ENCODE peak calls at places on chromosome 12, in seven cellular contexts. E is EL, R is H9, B is hypothalamus, G is neuronal stem cell, V is fibroblast of the aortic adventitia, F is choroid plexus epithelial cell. X is an unnamed sample.

GRCh38 chr12:75294338-75294737 is 35.8 kb downstream of the CAPS2 start:
- DNase-seq in B (no peak), V (no peak), R (no peak), G (no peak), F (no peak), E (no peak), X (no peak)

GRCh38 chr12:19436931-19437330 is 2.4 kb upstream of the AEBP2 start:
- DNase-seq in R (no peak), B (no peak), G (no peak), V (no peak), F (no peak), E (no peak), X (no peak)

GRCh38 chr12:51893786-51894185 is 5.9 kb downstream of the ANKRD33 start:
- DNase-seq in G (no peak), F (no peak), B (no peak), R (no peak), V (no peak), E (no peak), X (no peak)

GRCh38 chr12:108498136-108498535 is 16.9 kb upstream of the FICD start:
- DNase-seq in F (no peak), E (no peak), B (no peak), V (no peak), R (no peak), G (no peak), X (no peak)

GRCh38 chr12:115979851-115980250 is 297.6 kb downstream of the MED13L start:
- DNase-seq in F (no peak), R (no peak), E (no peak), B (no peak), G (no peak), V (no peak), X (no peak)

GRCh38 chr12:33439587-33440011 is at the start of gene SYT10:
- DNase-seq in G (peak; percentile 69), B (no peak), E (no peak), F (no peak), R (peak; percentile 87), V (no peak), X (no peak)

GRCh38 chr12:77861317-77861716 is 30.6 kb downstream of the NAV3 start:
- DNase-seq in R (no peak), F (peak; percentile 14), E (no peak), G (no peak), V (no peak), B (no peak), X (no peak)

GRCh38 chr12:117685115-117685926 is 283.5 kb downstream of the KSR2 start:
- DNase-seq in F (no peak), V (no peak), G (peak; percentile 29), R (peak; percentile 97), E (peak; percentile 89), B (no peak), X (no peak)

GRCh38 chr12:89669197-89669596 is 39.4 kb downstream of the ATP2B1 start:
- DNase-seq in F (no peak), E (no peak), V (no peak), B (no peak), R (no peak), G (no peak), X (no peak)

GRCh38 chr12:68180792-68181744 is 21.5 kb upstream of the IFNG start:
- DNase-seq in F (peak; percentile 57), G (no peak), B (no peak), R (no peak), V (peak; percentile 1), E (no peak), X (peak; percentile 20)

GRCh38 chr12:6830286-6830892 is 2.2 kb downstream of the P3H3 start:
- DNase-seq in G (no peak), V (no peak), R (no peak), E (no peak), F (no peak), B (no peak), X (no peak)

GRCh38 chr12:14403711-14404164 is 38.3 kb downstream of the ATF7IP start:
- DNase-seq in V (peak; percentile 87), G (no peak), F (peak; percentile 95), E (peak; percentile 76), R (no peak), B (no peak), X (peak; percentile 88)

GRCh38 chr12:95173392-95174251 is 43.6 kb downstream of the FGD6 start:
- DNase-seq in R (no peak), V (peak; percentile 93), E (peak; percentile 58), B (no peak), F (peak; percentile 96), G (no peak), X (peak; percentile 81)

GRCh38 chr12:31204995-31205582 is 120.9 kb downstream of the SINHCAF start:
- DNase-seq in V (peak; percentile 47), F (peak; percentile 77), R (no peak), E (peak; percentile 25), B (no peak), G (no peak), X (peak; percentile 15)

GRCh38 chr12:7989827-7990491 is 42.6 kb upstream of the FOXJ2 start:
- DNase-seq in G (no peak), B (no peak), V (no peak), R (no peak), E (no peak), F (no peak), X (no peak)

GRCh38 chr12:78418919-78419318 is 445.7 kb upstream of the SYT1 start:
- DNase-seq in R (no peak), G (no peak), V (no peak), F (no peak), E (no peak), B (no peak), X (no peak)

GRCh38 chr12:122282066-122282465 is 15.8 kb upstream of the VPS33A start:
- DNase-seq in V (peak; percentile 88), G (no peak), B (no peak), F (peak; percentile 76), E (peak; percentile 83), R (no peak), X (peak; percentile 87)

GRCh38 chr12:119683816-119684215 is 15.9 kb downstream of the PRKAB1 start:
- DNase-seq in F (no peak), V (no peak), B (no peak), R (no peak), G (no peak), E (no peak), X (no peak)

GRCh38 chr12:101256271-101256670 is 23.6 kb upstream of the UTP20 start:
- DNase-seq in G (no peak), B (no peak), E (peak; percentile 3), F (no peak), V (no peak), R (no peak), X (no peak)

GRCh38 chr12:116241157-116241772 is 36.2 kb downstream of the MED13L start:
- DNase-seq in G (no peak), R (no peak), V (no peak), B (no peak), E (no peak), F (peak; percentile 45), X (no peak)

GRCh38 chr12:75509621-75510020 is 1.8 kb downstream of the KRR1 start:
- DNase-seq in B (no peak), F (no peak), R (no peak), E (no peak), G (no peak), V (no peak), X (no peak)

GRCh38 chr12:91364591-91365184 is 182.1 kb upstream of the DCN start:
- DNase-seq in R (no peak), V (no peak), E (no peak), F (no peak), G (no peak), B (no peak), X (no peak)

GRCh38 chr12:53234236-53234635 is 2.2 kb upstream of the RARG start:
- DNase-seq in B (peak; percentile 20), G (no peak), F (no peak), E (no peak), R (peak; percentile 91), V (no peak), X (no peak)

GRCh38 chr12:118135788-118136558 is at the start of gene PEBP1:
- DNase-seq in G (peak; percentile 75), B (peak; percentile 97), V (peak; percentile 87), R (peak; percentile 95), E (peak; percentile 91), F (peak; percentile 92), X (peak; percentile 91)

GRCh38 chr12:58529897-58530296 is 390.4 kb downstream of the LRIG3 start:
- DNase-seq in E (peak; percentile 95), F (peak; percentile 98), B (no peak), G (no peak), R (no peak), V (peak; percentile 98), X (peak; percentile 97)

GRCh38 chr12:95742586-95742985 is 48.0 kb downstream of the NTN4 start:
- DNase-seq in F (no peak), B (no peak), E (no peak), G (no peak), R (no peak), V (no peak), X (no peak)

GRCh38 chr12:9961106-9961505 is 10.1 kb upstream of the CLEC12A start:
- DNase-seq in R (no peak), E (no peak), F (no peak), B (no peak), G (no peak), V (no peak), X (no peak)

GRCh38 chr12:51505363-51505762 is 80.7 kb downstream of the SLC4A8 start:
- DNase-seq in E (no peak), V (no peak), F (no peak), G (no peak), R (no peak), B (no peak), X (no peak)

GRCh38 chr12:54472494-54473262 is 724 bp downstream of the GTSF1 start:
- DNase-seq in F (no peak), R (no peak), V (no peak), E (no peak), B (no peak), G (no peak), X (no peak)

GRCh38 chr12:58206876-58207275 is 265.5 kb downstream of the ATP23 start:
- DNase-seq in V (no peak), F (no peak), R (no peak), G (no peak), E (no peak), B (no peak), X (no peak)

GRCh38 chr12:12804432-12804886 is 8.7 kb upstream of the DDX47 start:
- DNase-seq in V (peak; percentile 77), G (no peak), R (no peak), E (peak; percentile 91), B (no peak), F (peak; percentile 81), X (peak; percentile 96)

X was measured in fibroblast of lung.